ENCODE peak calls at places on chromosomes 11 and 22, in ten cellular contexts. K, D, O, W, E, Y, G, A, F and L are unnamed samples.
A peak's percentile ranks its signal among the peaks of the same experiment; 100 is the strongest.

GRCh38 chr11:131474947-131475346 is 104.5 kb downstream of the NTM start:
- DNase-seq in Y (no peak), F (no peak), D (no peak), O (no peak), G (no peak), A (no peak), K (no peak), E (no peak), W (no peak), L (no peak)

GRCh38 chr11:105315287-105315686 is 175.7 kb upstream of the CARD18 start:
- DNase-seq in D (no peak), W (no peak), K (no peak), A (no peak), E (no peak), G (no peak), Y (no peak), F (no peak), O (no peak), L (no peak)

GRCh38 chr11:61602775-61603569 is 22.1 kb upstream of the SYT7 start:
- DNase-seq in A (peak; percentile 88), F (peak; percentile 93), E (no peak), W (peak; percentile 51), O (peak; percentile 99), D (no peak), Y (peak; percentile 90), K (peak; percentile 94), G (peak; percentile 70), L (peak; percentile 88)

GRCh38 chr11:128757235-128757711 is 63.4 kb downstream of the FLI1 start:
- DNase-seq in O (no peak), E (no peak), F (peak; percentile 61), K (no peak), Y (peak; percentile 33), G (no peak), A (peak; percentile 22), D (peak; percentile 73), W (no peak), L (peak; percentile 61)

GRCh38 chr11:70661763-70662501 is 263.6 kb downstream of the CTTN start:
- DNase-seq in Y (no peak), F (peak; percentile 28), D (no peak), O (peak; percentile 38), A (peak; percentile 31), G (no peak), W (no peak), E (peak; percentile 76), K (no peak), L (no peak)

GRCh38 chr11:112128483-112129121 is 35.3 kb downstream of the IL18 start:
- DNase-seq in D (no peak), G (peak; percentile 40), O (peak; percentile 82), F (peak; percentile 55), Y (peak; percentile 27), W (peak; percentile 46), E (peak; percentile 22), A (peak; percentile 95), K (peak; percentile 49), L (peak; percentile 59)

GRCh38 chr22:38175206-38176118 is 6.2 kb downstream of the PLA2G6 start:
- DNase-seq in D (no peak), K (no peak), Y (no peak), F (no peak), A (no peak), E (no peak), G (no peak), W (no peak), O (no peak), L (no peak)

GRCh38 chr11:64400096-64400495 is 41.1 kb downstream of the RPS6KA4 start:
- DNase-seq in D (no peak), G (no peak), Y (no peak), E (no peak), A (no peak), W (no peak), K (no peak), O (peak; percentile 76), F (peak; percentile 35), L (no peak)

GRCh38 chr11:95723353-95723942 is 66.1 kb downstream of the FAM76B start:
- DNase-seq in O (no peak), D (no peak), A (no peak), Y (no peak), G (peak; percentile 23), E (no peak), F (no peak), K (no peak), W (no peak), L (peak; percentile 44)

GRCh38 chr11:13669544-13670488 is 1.3 kb downstream of the FAR1 start:
- DNase-seq in G (no peak), W (no peak), D (no peak), Y (no peak), K (no peak), A (peak; percentile 22), O (no peak), F (no peak), E (no peak), L (no peak)

GRCh38 chr11:119668685-119669084 is 60.3 kb downstream of the NECTIN1 start:
- DNase-seq in G (no peak), D (no peak), A (no peak), E (no peak), F (no peak), K (no peak), O (no peak), Y (no peak), W (no peak), L (no peak)

GRCh38 chr11:86176165-86176884 is 68.2 kb upstream of the EED start:
- DNase-seq in F (peak; percentile 49), W (no peak), K (no peak), E (no peak), A (peak; percentile 61), Y (no peak), O (no peak), D (no peak), G (no peak), L (peak; percentile 16)

GRCh38 chr11:70555092-70555491 is 156.8 kb downstream of the CTTN start:
- DNase-seq in W (no peak), A (no peak), O (no peak), K (no peak), F (no peak), E (no peak), G (no peak), D (no peak), Y (no peak), L (no peak)

GRCh38 chr11:56700919-56701485 is 2.1 kb downstream of the OR9G1 start:
- DNase-seq in D (no peak), Y (no peak), W (no peak), E (no peak), K (no peak), F (no peak), O (no peak), G (no peak), A (no peak), L (no peak)

GRCh38 chr11:48007677-48008076 is 27.3 kb downstream of the PTPRJ start:
- DNase-seq in K (no peak), G (no peak), D (no peak), W (no peak), F (no peak), E (no peak), O (no peak), A (no peak), Y (no peak), L (no peak)